ENCODE peak calls at places on chromosome 10, in six cellular contexts. L is neuronal stem cell, A is mesenchymal stem cell, J is IMR-90, N is trophoblast cell, C is H1. G is an unnamed sample.

GRCh38 chr10:133309111-133309719 is 501 bp downstream of the ZNF511 start:
- DNase-seq in A (peak; percentile 89), N (peak; percentile 95), J (peak; percentile 85), C (peak; percentile 77), L (peak; percentile 89), G (peak; percentile 94)

GRCh38 chr10:114724295-114724694 is 66.2 kb upstream of the ABLIM1 start:
- DNase-seq in C (no peak), L (no peak), N (peak; percentile 97), J (no peak), A (no peak), G (no peak)

GRCh38 chr10:102450124-102450373 is 1.3 kb downstream of the C10orf95 start:
- DNase-seq in J (no peak), C (no peak), N (no peak), L (no peak), A (no peak), G (no peak)

GRCh38 chr10:89134963-89135362 is 72.2 kb downstream of the CH25H start:
- DNase-seq in L (no peak), N (no peak), C (no peak), J (no peak), A (no peak), G (no peak)

GRCh38 chr10:76397957-76398665 is 966.7 kb downstream of the LRMDA start:
- DNase-seq in C (no peak), A (no peak), J (no peak), L (no peak), N (no peak), G (no peak)

GRCh38 chr10:27558612-27559020 is 54.5 kb downstream of the RAB18 start:
- DNase-seq in N (peak; percentile 82), C (peak; percentile 7), L (peak; percentile 26), A (peak; percentile 62), J (peak; percentile 55), G (peak; percentile 61)

GRCh38 chr10:120597902-120598301 is 140.9 kb downstream of the PLPP4 start:
- DNase-seq in N (no peak), A (no peak), C (no peak), J (no peak), L (no peak), G (no peak)

GRCh38 chr10:57689898-57690297 is 577.8 kb downstream of the IPMK start:
- DNase-seq in C (no peak), A (no peak), J (no peak), N (no peak), L (no peak), G (no peak)

GRCh38 chr10:73655990-73656298 is at the start of gene SYNPO2L:
- DNase-seq in N (no peak), A (no peak), C (no peak), J (no peak), L (no peak), G (no peak)

GRCh38 chr10:117318909-117319308 is 56.3 kb downstream of the PDZD8 start:
- DNase-seq in N (peak; percentile 26), L (no peak), C (no peak), A (no peak), J (peak; percentile 35), G (no peak)

GRCh38 chr10:5975641-5976473 is 1.5 kb downstream of the IL15RA start:
- DNase-seq in L (no peak), J (peak; percentile 38), A (peak; percentile 59), N (peak; percentile 34), C (no peak), G (no peak)

GRCh38 chr10:132916421-132916841 is 25.9 kb downstream of the CFAP46 start:
- DNase-seq in A (no peak), N (no peak), L (no peak), J (no peak), C (no peak), G (no peak)

GRCh38 chr10:74332398-74332797 is 181.4 kb downstream of the ADK start:
- DNase-seq in A (no peak), N (no peak), L (no peak), C (no peak), J (peak; percentile 21), G (no peak)

GRCh38 chr10:6195376-6195775 is 7.4 kb upstream of the PFKFB3 start:
- DNase-seq in N (no peak), A (no peak), C (no peak), L (no peak), J (peak; percentile 75), G (no peak)

GRCh38 chr10:62005281-62005680 is 103.8 kb downstream of the ARID5B start:
- DNase-seq in J (peak; percentile 49), A (peak; percentile 47), L (no peak), C (no peak), N (no peak), G (no peak)

GRCh38 chr10:110872984-110873569 is 1.3 kb downstream of the PDCD4 start:
- DNase-seq in J (no peak), N (no peak), C (no peak), A (peak; percentile 27), L (no peak), G (no peak)

GRCh38 chr10:74898201-74898976 is 72.0 kb downstream of the KAT6B start:
- DNase-seq in A (no peak), N (no peak), L (no peak), C (no peak), J (peak; percentile 19), G (no peak)

GRCh38 chr10:48247680-48248079 is 26.8 kb downstream of the FRMPD2 start:
- DNase-seq in C (no peak), L (no peak), N (no peak), A (no peak), J (no peak), G (peak; percentile 28)

GRCh38 chr10:50027195-50027594 is 39.0 kb downstream of the AGAP6 start:
- DNase-seq in L (no peak), C (no peak), N (no peak), A (no peak), J (no peak), G (no peak)

GRCh38 chr10:20668985-20669384 is 228.1 kb downstream of the NEBL start:
- DNase-seq in N (no peak), C (no peak), J (no peak), L (no peak), A (no peak), G (no peak)

GRCh38 chr10:99540673-99541531 is 8.2 kb downstream of the NKX2-3 start:
- DNase-seq in N (peak; percentile 47), L (no peak), C (no peak), J (no peak), A (peak; percentile 58), G (peak; percentile 54)

DNA sequence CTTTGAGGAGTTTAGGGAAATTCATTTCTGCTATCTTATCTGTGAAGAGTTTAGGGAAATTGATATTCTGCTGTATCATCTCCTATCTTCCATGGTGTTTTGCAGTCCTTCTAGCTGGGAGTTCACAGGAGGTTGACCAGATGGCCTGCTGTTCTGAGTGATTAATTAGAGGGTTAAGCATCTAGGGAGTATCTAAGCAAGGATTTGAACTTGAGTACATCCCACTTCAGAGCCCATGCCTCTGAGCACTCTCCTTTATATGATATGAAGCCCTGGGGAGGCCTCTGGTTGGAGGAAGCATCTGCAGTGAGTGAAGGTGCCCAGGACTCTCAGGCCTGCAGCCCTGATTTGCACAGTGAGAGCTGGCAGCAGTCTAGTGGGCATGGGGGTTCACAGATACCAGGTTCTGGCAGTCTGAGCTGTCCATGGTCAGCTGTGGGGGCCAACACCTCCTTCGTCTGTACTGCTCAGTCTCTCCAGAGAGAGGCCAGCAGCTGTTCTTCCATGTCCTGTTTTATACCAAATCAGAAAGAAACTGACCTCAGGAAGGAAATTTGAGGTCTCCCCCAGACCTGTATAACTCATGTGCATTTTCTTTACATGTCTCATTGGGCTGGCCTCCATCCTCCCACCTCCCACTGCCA is 156.9 kb downstream of the PLCE1 start:
- DNase-seq in N (no peak), A (no peak), C (no peak), L (no peak), J (no peak), G (no peak)
- H3K14ac ChIP-seq in N (no peak overlapping the region), A (no peak overlapping the region), C (no peak overlapping the region), L (no peak overlapping the region), J (no peak overlapping the region), G (no peak overlapping the region)

GRCh38 chr10:66996996-66997395 is 71.2 kb downstream of the LRRTM3 start:
- DNase-seq in A (no peak), N (no peak), L (no peak), C (no peak), J (no peak), G (no peak)

GRCh38 chr10:67004690-67005089 is 78.9 kb downstream of the LRRTM3 start:
- DNase-seq in J (no peak), C (no peak), A (no peak), L (no peak), N (no peak), G (no peak)

DNA sequence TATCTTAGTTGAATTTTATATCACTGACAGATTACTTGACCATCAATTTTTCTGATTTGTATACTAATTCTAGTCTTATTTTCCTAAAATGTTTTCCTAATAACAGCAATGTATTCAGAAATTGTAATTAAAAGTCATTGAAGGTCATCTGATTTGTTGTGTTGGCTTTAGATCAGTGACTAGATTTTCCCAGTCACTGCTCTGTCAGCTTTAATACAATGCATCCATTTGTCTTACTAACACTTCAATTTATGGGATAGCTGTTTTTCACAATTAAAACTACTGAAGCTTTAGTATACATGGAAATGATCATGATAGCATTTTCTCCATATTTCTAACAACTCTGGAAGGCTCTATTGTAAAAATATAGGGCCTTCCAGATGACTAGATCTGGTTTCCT is 73.9 kb downstream of the LRRTM3 start:
- DNase-seq in A (no peak), L (no peak), N (no peak), J (no peak), C (no peak), G (no peak)
- H3K9ac ChIP-seq in A (no peak overlapping the region), L (no peak overlapping the region), N (no peak overlapping the region), J (no peak overlapping the region), C (no peak overlapping the region), G (no peak overlapping the region)

DNA sequence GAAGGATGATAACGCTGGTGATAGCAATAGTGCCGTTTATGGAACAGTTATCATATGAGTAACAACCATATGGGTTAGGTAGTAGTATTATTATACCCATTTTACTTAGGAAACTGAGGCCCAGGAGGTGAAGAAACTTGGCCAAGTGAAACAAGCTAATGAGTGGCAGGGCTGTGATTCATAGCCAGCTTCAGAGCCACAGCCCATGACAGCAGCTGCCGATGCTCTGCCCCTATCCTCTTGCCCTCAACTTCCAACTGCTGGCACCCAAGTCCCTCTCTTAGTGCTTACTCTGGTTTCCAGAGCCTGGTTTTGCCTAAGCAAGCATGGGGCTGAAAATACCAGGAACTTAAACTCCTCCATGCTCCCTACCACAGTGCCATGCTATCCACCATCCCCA is 12.3 kb downstream of the SH3PXD2A start:
- DNase-seq in J (no peak), A (no peak), N (peak; percentile 38), C (no peak), L (no peak), G (no peak)
- H3K14ac ChIP-seq in J (no peak overlapping the region), A (no peak overlapping the region), N (no peak overlapping the region), C (no peak overlapping the region), L (no peak overlapping the region), G (no peak overlapping the region)

GRCh38 chr10:112359606-112360307 is 14.2 kb upstream of the ACSL5 start:
- DNase-seq in J (no peak), N (no peak), A (no peak), C (no peak), L (no peak), G (no peak)
- H3K9ac ChIP-seq in J (no peak overlapping the region), N (no peak overlapping the region), A (no peak overlapping the region), C (no peak overlapping the region), L (no peak overlapping the region), G (no peak overlapping the region)

G was measured in H9.